ENCODE peak calls at places on chromosomes 3 and 15, in nine cellular contexts. P is astrocyte, T is GM23338, G is endothelial cell of umbilical vein, Z is GM23248, R is mammary epithelial cell, X is fibroblast of lung, L is keratinocyte, B is neural progenitor cell. K is an unnamed sample.

GRCh38 chr3:162538906-162539305 is 1042.3 kb downstream of the OTOL1 start:
- DNase-seq in P (no peak), T (no peak), G (no peak), Z (no peak), R (no peak), X (no peak), L (no peak), B (no peak), K (no peak)

GRCh38 chr3:176906046-176906905 is 291.0 kb downstream of the TBL1XR1 start:
- DNase-seq in P (peak; percentile 93), T (peak; percentile 24), G (peak; percentile 88), Z (peak; percentile 54), R (no peak), X (peak; percentile 80), L (no peak), B (no peak), K (peak; percentile 68)

GRCh38 chr3:125602752-125603649 is 7.7 kb upstream of the OSBPL11 start:
- DNase-seq in P (peak; percentile 83), T (no peak), G (peak; percentile 77), Z (peak; percentile 84), R (peak; percentile 86), X (peak; percentile 57), L (peak; percentile 49), B (peak; percentile 33), K (no peak)

GRCh38 chr3:117563063-117563462 is 853.5 kb downstream of the TUSC7 start:
- DNase-seq in P (peak; percentile 39), T (no peak), G (no peak), Z (no peak), R (no peak), X (no peak), L (no peak), B (no peak), K (no peak)

GRCh38 chr15:98077186-98077585 is 116.7 kb downstream of the ARRDC4 start:
- DNase-seq in P (no peak), T (no peak), G (no peak), Z (peak; percentile 81), R (no peak), X (no peak), L (peak; percentile 4), B (no peak), K (no peak)

GRCh38 chr3:186663351-186664118 is 2.3 kb upstream of the HRG start:
- DNase-seq in P (no peak), T (peak; percentile 27), G (no peak), Z (no peak), R (no peak), X (no peak), L (no peak), B (peak; percentile 28), K (no peak)

GRCh38 chr3:66041116-66041515 is 2.4 kb upstream of the MAGI1 start:
- DNase-seq in P (peak; percentile 85), T (no peak), G (no peak), Z (peak; percentile 85), R (no peak), X (peak; percentile 50), L (no peak), B (no peak), K (no peak)

GRCh38 chr15:50786871-50787270 is 21.4 kb upstream of the SPPL2A start:
- DNase-seq in P (no peak), T (no peak), G (no peak), Z (peak; percentile 59), R (peak; percentile 30), X (no peak), L (no peak), B (no peak), K (no peak)

GRCh38 chr15:99651023-99651807 is 82.0 kb downstream of the LYSMD4 start:
- DNase-seq in P (peak; percentile 63), T (no peak), G (no peak), Z (peak; percentile 92), R (peak; percentile 76), X (peak; percentile 29), L (peak; percentile 13), B (no peak), K (no peak)

GRCh38 chr3:114411811-114412803 is 118.3 kb downstream of the TIGIT start:
- DNase-seq in P (peak; percentile 80), T (no peak), G (peak; percentile 16), Z (peak; percentile 90), R (peak; percentile 79), X (peak; percentile 61), L (no peak), B (no peak), K (no peak)

GRCh38 chr3:150236683-150237082 is 171.4 kb upstream of the TSC22D2 start:
- DNase-seq in P (peak; percentile 78), T (no peak), G (no peak), Z (peak; percentile 50), R (no peak), X (no peak), L (no peak), B (no peak), K (no peak)

GRCh38 chr3:189229421-189229820 is 57.6 kb downstream of the TPRG1 start:
- DNase-seq in P (no peak), T (no peak), G (no peak), Z (no peak), R (no peak), X (no peak), L (no peak), B (no peak), K (no peak)

DNA sequence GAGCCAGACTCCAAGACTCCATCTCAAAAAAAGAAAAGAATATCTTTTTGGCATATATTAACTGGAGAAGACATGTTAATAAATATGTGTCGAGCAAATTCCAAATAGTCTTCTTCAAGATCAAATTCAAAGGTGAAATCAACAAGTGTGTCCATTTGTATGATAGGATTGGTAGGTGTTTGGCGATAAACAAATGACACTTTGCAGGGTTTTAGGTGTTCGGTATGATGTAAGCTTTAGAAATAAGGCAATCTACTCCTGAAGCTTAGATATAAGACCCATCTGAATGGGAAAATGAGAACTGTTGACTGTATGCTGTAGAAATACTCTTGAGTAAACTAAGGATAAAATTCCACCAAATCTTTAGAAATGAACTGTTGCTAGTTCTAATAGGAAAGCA is 75.8 kb upstream of the FNDC3B start:
- DNase-seq in P (no peak), T (no peak), G (no peak), Z (no peak), R (no peak), X (no peak), L (no peak), B (no peak), K (no peak)
- H3K4me3 ChIP-seq in P (no peak overlapping the region), T (no peak overlapping the region), G (no peak overlapping the region), Z (no peak overlapping the region), R (no peak overlapping the region), X (no peak overlapping the region), L (no peak overlapping the region), B (no peak overlapping the region), K (no peak overlapping the region)

GRCh38 chr3:27720029-27720518 is 2.0 kb downstream of the EOMES start:
- DNase-seq in P (no peak), T (peak; percentile 21), G (no peak), Z (no peak), R (no peak), X (no peak), L (no peak), B (no peak), K (no peak)
- TF ChIP-seq EZH2 in P (no peak), T (peak; percentile 99), G (no peak), Z (no peak), R (no peak), X (no peak), L (no peak), B (peak; percentile 97), K (no peak)

GRCh38 chr3:196638922-196639516 is 475 bp upstream of the NRROS start:
- DNase-seq in P (no peak), T (no peak), G (peak; percentile 28), Z (peak; percentile 24), R (no peak), X (no peak), L (no peak), B (no peak), K (no peak)
- H3K4me3 ChIP-seq in P (no peak overlapping the region), T (peak overlapping the region; percentile 57), G (peak overlapping the region; percentile 42), Z (peak overlapping the region; percentile 73), R (no peak overlapping the region), X (peak overlapping the region; percentile 59), L (no peak overlapping the region), B (peak overlapping the region; percentile 29), K (no peak overlapping the region)

DNA sequence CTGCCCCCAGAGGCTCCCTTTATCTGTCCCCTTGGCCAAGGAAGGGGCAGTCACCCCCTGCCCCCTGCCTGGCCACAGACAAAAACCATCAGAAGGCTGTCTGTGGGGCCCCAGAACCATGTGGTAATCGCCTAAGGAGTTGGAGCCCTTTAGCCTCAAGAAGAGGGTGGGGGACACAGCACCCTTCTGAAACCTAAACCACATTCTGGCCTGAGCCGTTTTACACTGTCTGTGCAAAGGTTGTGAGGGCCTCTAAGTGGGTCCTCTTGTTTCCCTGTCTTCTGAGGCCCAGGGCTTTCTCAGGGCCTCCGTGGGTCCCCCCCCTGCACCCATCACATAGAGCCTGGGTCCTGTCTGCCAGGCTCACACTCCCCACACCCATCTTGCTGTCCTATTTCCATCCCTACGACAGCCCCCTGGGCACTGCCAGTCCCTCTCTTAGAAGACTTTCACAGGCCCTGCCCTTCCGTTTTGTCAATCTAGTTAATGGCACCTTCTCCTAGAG is 17.9 kb upstream of the RPUSD3 start:
- DNase-seq in P (no peak), T (no peak), G (no peak), Z (no peak), R (no peak), X (no peak), L (no peak), B (no peak), K (no peak)
- TF ChIP-seq EZH2 in P (no peak), T (no peak), G (no peak), Z (no peak), R (no peak), X (no peak), L (no peak), B (no peak), K (no peak)

DNA sequence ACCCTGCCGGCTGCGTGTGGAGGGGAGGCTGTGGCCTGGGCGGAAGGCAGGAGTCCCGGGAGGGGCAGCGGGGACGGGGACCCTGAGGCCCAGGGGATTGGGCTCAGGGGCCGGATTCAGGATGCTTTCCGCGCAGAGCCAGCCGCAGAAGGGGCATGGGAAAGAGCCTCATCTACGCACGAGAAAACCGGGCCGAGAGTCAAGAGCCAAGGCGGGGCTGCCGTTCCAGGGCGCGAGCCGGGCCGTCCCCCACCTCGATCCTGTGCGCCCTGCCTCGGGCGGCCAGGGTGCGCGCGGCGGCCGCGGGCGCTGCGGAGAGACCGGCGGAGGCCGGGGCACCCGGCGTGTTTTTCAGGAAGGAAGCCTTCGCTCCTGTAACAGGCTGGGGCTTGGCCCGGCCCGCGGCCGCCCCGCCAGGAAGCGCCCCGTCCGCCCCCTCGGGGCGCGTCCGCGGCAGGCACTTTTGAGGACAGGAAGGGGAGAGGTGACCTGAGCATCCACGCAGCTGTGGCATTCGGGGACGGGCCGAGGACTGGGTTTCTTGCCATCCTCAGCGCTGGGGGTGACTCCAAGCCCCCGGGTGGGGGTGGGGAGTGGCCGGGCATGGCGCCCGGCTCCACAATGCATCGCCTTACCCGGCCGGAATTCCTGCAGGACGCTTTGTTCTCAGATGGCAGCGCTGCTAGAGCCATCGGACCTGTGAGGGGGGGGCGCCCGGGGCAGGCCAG is 62.3 kb upstream of the GATA2 start:
- DNase-seq in P (no peak), T (peak; percentile 68), G (peak; percentile 86), Z (no peak), R (no peak), X (no peak), L (no peak), B (peak; percentile 43), K (no peak)
- H3K4me3 ChIP-seq in P (no peak overlapping the region), T (peak overlapping the region; percentile 58), G (no peak overlapping the region), Z (peak overlapping the region; percentile 41), R (no peak overlapping the region), X (no peak overlapping the region), L (no peak overlapping the region), B (peak overlapping the region; percentile 34), K (no peak overlapping the region)

GRCh38 chr3:81531256-81531655 is 230.2 kb downstream of the GBE1 start:
- DNase-seq in P (no peak), T (no peak), G (no peak), Z (no peak), R (no peak), X (no peak), L (no peak), B (no peak), K (no peak)
- TF ChIP-seq EZH2 in P (no peak), T (no peak), G (no peak), Z (no peak), R (no peak), X (no peak), L (no peak), B (no peak), K (no peak)

K was measured in SK-N-MC.